ENCODE peak calls at places on chromosomes 11 and 22, in ten cellular contexts. One of them, this sample, is unnamed.

GRCh38 chr22:47382164-47382890 is 619.9 kb downstream of the TBC1D22A start:
- DNase-seq in cardiac fibroblast: no peak
- DNase-seq in brain microvascular endothelial cell: no peak
- DNase-seq in AG09319: no peak
- DNase-seq in left ventricle myocardium inferior: no peak
- DNase-seq in tibial nerve: no peak
- DNase-seq in fibroblast of mammary gland: no peak
- DNase-seq in thoracic aorta: no peak
- DNase-seq in astrocyte: no peak
- DNase-seq in A673: no peak
- DNase-seq in this sample: no peak

GRCh38 chr11:36211735-36212430 is 77.3 kb downstream of the COMMD9 start:
- DNase-seq in fibroblast of mammary gland: no peak
- DNase-seq in AG09319: no peak
- DNase-seq in thoracic aorta: no peak
- DNase-seq in A673: no peak
- DNase-seq in tibial nerve: no peak
- DNase-seq in cardiac fibroblast: no peak
- DNase-seq in left ventricle myocardium inferior: no peak
- DNase-seq in astrocyte: no peak
- DNase-seq in brain microvascular endothelial cell: no peak
- DNase-seq in this sample: no peak

GRCh38 chr22:44535362-44536095 is 37.5 kb upstream of the RTL6 start:
- DNase-seq in fibroblast of mammary gland: no peak
- DNase-seq in brain microvascular endothelial cell: no peak
- DNase-seq in A673: no peak
- DNase-seq in thoracic aorta: no peak
- DNase-seq in tibial nerve: no peak
- DNase-seq in AG09319: no peak
- DNase-seq in astrocyte: no peak
- DNase-seq in left ventricle myocardium inferior: no peak
- DNase-seq in cardiac fibroblast: no peak
- DNase-seq in this sample: no peak

GRCh38 chr11:120384476-120384875 is 48.3 kb downstream of the ARHGEF12 start:
- DNase-seq in thoracic aorta: no peak
- DNase-seq in brain microvascular endothelial cell: no peak
- DNase-seq in left ventricle myocardium inferior: no peak
- DNase-seq in cardiac fibroblast: no peak
- DNase-seq in astrocyte: no peak
- DNase-seq in fibroblast of mammary gland: no peak
- DNase-seq in tibial nerve: no peak
- DNase-seq in AG09319: peak; percentile 37
- DNase-seq in A673: no peak
- DNase-seq in this sample: no peak

GRCh38 chr11:117026593-117027330 is 71.5 kb downstream of the SIK3 start:
- DNase-seq in astrocyte: peak; percentile 89
- DNase-seq in tibial nerve: no peak
- DNase-seq in fibroblast of mammary gland: peak; percentile 94
- DNase-seq in left ventricle myocardium inferior: no peak
- DNase-seq in brain microvascular endothelial cell: peak; percentile 52
- DNase-seq in cardiac fibroblast: peak; percentile 91
- DNase-seq in AG09319: no peak
- DNase-seq in A673: peak; percentile 80
- DNase-seq in thoracic aorta: no peak
- DNase-seq in this sample: peak; percentile 24

GRCh38 chr11:126978155-126978554 is 22.4 kb downstream of the KIRREL3 start:
- DNase-seq in A673: no peak
- DNase-seq in tibial nerve: no peak
- DNase-seq in brain microvascular endothelial cell: no peak
- DNase-seq in left ventricle myocardium inferior: no peak
- DNase-seq in fibroblast of mammary gland: no peak
- DNase-seq in astrocyte: no peak
- DNase-seq in AG09319: no peak
- DNase-seq in thoracic aorta: no peak
- DNase-seq in cardiac fibroblast: no peak
- DNase-seq in this sample: no peak

GRCh38 chr22:44884968-44885805 is 124.6 kb downstream of the PHF21B start:
- DNase-seq in left ventricle myocardium inferior: no peak
- DNase-seq in AG09319: no peak
- DNase-seq in astrocyte: no peak
- DNase-seq in brain microvascular endothelial cell: no peak
- DNase-seq in tibial nerve: no peak
- DNase-seq in thoracic aorta: no peak
- DNase-seq in A673: no peak
- DNase-seq in fibroblast of mammary gland: no peak
- DNase-seq in cardiac fibroblast: no peak
- DNase-seq in this sample: no peak

GRCh38 chr11:43943357-43943930 is 1.0 kb downstream of the C11orf96 start:
- DNase-seq in left ventricle myocardium inferior: no peak
- DNase-seq in fibroblast of mammary gland: no peak
- DNase-seq in astrocyte: no peak
- DNase-seq in thoracic aorta: no peak
- DNase-seq in A673: peak; percentile 47
- DNase-seq in cardiac fibroblast: peak; percentile 35
- DNase-seq in tibial nerve: no peak
- DNase-seq in AG09319: no peak
- DNase-seq in brain microvascular endothelial cell: peak; percentile 14
- DNase-seq in this sample: no peak

GRCh38 chr11:86313793-86314192 is 11.8 kb downstream of the HIKESHI start:
- DNase-seq in fibroblast of mammary gland: no peak
- DNase-seq in brain microvascular endothelial cell: no peak
- DNase-seq in cardiac fibroblast: no peak
- DNase-seq in astrocyte: no peak
- DNase-seq in thoracic aorta: no peak
- DNase-seq in tibial nerve: no peak
- DNase-seq in A673: no peak
- DNase-seq in left ventricle myocardium inferior: no peak
- DNase-seq in AG09319: no peak
- DNase-seq in this sample: no peak

GRCh38 chr22:43515411-43515810 is 103.6 kb downstream of the MPPED1 start:
- DNase-seq in thoracic aorta: no peak
- DNase-seq in tibial nerve: no peak
- DNase-seq in astrocyte: no peak
- DNase-seq in AG09319: no peak
- DNase-seq in brain microvascular endothelial cell: no peak
- DNase-seq in cardiac fibroblast: no peak
- DNase-seq in fibroblast of mammary gland: no peak
- DNase-seq in A673: no peak
- DNase-seq in left ventricle myocardium inferior: no peak
- DNase-seq in this sample: no peak

GRCh38 chr11:47443028-47443700 is 5.8 kb downstream of the RAPSN start:
- DNase-seq in AG09319: no peak
- DNase-seq in fibroblast of mammary gland: no peak
- DNase-seq in cardiac fibroblast: no peak
- DNase-seq in astrocyte: no peak
- DNase-seq in left ventricle myocardium inferior: no peak
- DNase-seq in thoracic aorta: no peak
- DNase-seq in brain microvascular endothelial cell: no peak
- DNase-seq in tibial nerve: no peak
- DNase-seq in A673: peak; percentile 50
- DNase-seq in this sample: peak; percentile 23

GRCh38 chr11:43576834-43577521 is 103.6 kb upstream of the HSD17B12 start:
- DNase-seq in AG09319: no peak
- DNase-seq in thoracic aorta: no peak
- DNase-seq in brain microvascular endothelial cell: peak; percentile 43
- DNase-seq in left ventricle myocardium inferior: peak; percentile 35
- DNase-seq in fibroblast of mammary gland: peak; percentile 64
- DNase-seq in A673: peak; percentile 88
- DNase-seq in astrocyte: peak; percentile 23
- DNase-seq in tibial nerve: peak; percentile 26
- DNase-seq in cardiac fibroblast: peak; percentile 62
- DNase-seq in this sample: peak; percentile 56

GRCh38 chr22:36325163-36326031 is 62.4 kb downstream of the MYH9 start:
- DNase-seq in left ventricle myocardium inferior: no peak
- DNase-seq in astrocyte: peak; percentile 98
- DNase-seq in A673: no peak
- DNase-seq in thoracic aorta: peak; percentile 82
- DNase-seq in brain microvascular endothelial cell: peak; percentile 75
- DNase-seq in AG09319: peak; percentile 88
- DNase-seq in tibial nerve: peak; percentile 82
- DNase-seq in fibroblast of mammary gland: peak; percentile 95
- DNase-seq in cardiac fibroblast: peak; percentile 98
- DNase-seq in this sample: no peak

GRCh38 chr11:34358258-34358665 is 452 bp upstream of the ABTB2 start:
- DNase-seq in A673: peak; percentile 97
- DNase-seq in brain microvascular endothelial cell: no peak
- DNase-seq in thoracic aorta: peak; percentile 13
- DNase-seq in astrocyte: peak; percentile 64
- DNase-seq in fibroblast of mammary gland: peak; percentile 47
- DNase-seq in tibial nerve: peak; percentile 33
- DNase-seq in left ventricle myocardium inferior: peak; percentile 58
- DNase-seq in AG09319: no peak
- DNase-seq in cardiac fibroblast: peak; percentile 62
- DNase-seq in this sample: no peak

GRCh38 chr22:31128156-31128555 is 5.4 kb downstream of the INPP5J start:
- DNase-seq in astrocyte: no peak
- DNase-seq in brain microvascular endothelial cell: no peak
- DNase-seq in thoracic aorta: no peak
- DNase-seq in A673: no peak
- DNase-seq in AG09319: no peak
- DNase-seq in fibroblast of mammary gland: no peak
- DNase-seq in cardiac fibroblast: no peak
- DNase-seq in left ventricle myocardium inferior: no peak
- DNase-seq in tibial nerve: no peak
- DNase-seq in this sample: no peak
- TF ChIP-seq CTCF in astrocyte: no peak
- TF ChIP-seq CTCF in brain microvascular endothelial cell: no peak
- TF ChIP-seq CTCF in thoracic aorta: no peak
- TF ChIP-seq CTCF in A673: no peak
- TF ChIP-seq CTCF in AG09319: no peak
- TF ChIP-seq CTCF in fibroblast of mammary gland: no peak
- TF ChIP-seq CTCF in cardiac fibroblast: no peak
- TF ChIP-seq CTCF in left ventricle myocardium inferior: no peak
- TF ChIP-seq CTCF in tibial nerve: no peak
- TF ChIP-seq CTCF in this sample: no peak

GRCh38 chr11:115217726-115218311 is 286.4 kb downstream of the CADM1 start:
- DNase-seq in brain microvascular endothelial cell: no peak
- DNase-seq in fibroblast of mammary gland: no peak
- DNase-seq in left ventricle myocardium inferior: no peak
- DNase-seq in thoracic aorta: no peak
- DNase-seq in A673: no peak
- DNase-seq in astrocyte: peak; percentile 53
- DNase-seq in cardiac fibroblast: no peak
- DNase-seq in tibial nerve: no peak
- DNase-seq in AG09319: no peak
- DNase-seq in this sample: no peak
- TF ChIP-seq CTCF in brain microvascular endothelial cell: no peak
- TF ChIP-seq CTCF in fibroblast of mammary gland: no peak
- TF ChIP-seq CTCF in left ventricle myocardium inferior: no peak
- TF ChIP-seq CTCF in thoracic aorta: no peak
- TF ChIP-seq CTCF in A673: no peak
- TF ChIP-seq CTCF in astrocyte: no peak
- TF ChIP-seq CTCF in cardiac fibroblast: no peak
- TF ChIP-seq CTCF in tibial nerve: no peak
- TF ChIP-seq CTCF in AG09319: no peak
- TF ChIP-seq CTCF in this sample: no peak

GRCh38 chr11:82041764-82042163 is 691.9 kb downstream of the FAM181B start:
- DNase-seq in astrocyte: no peak
- DNase-seq in left ventricle myocardium inferior: no peak
- DNase-seq in tibial nerve: no peak
- DNase-seq in AG09319: no peak
- DNase-seq in thoracic aorta: no peak
- DNase-seq in cardiac fibroblast: no peak
- DNase-seq in fibroblast of mammary gland: no peak
- DNase-seq in brain microvascular endothelial cell: no peak
- DNase-seq in A673: no peak
- DNase-seq in this sample: no peak

GRCh38 chr11:82043316-82043715 is 690.3 kb downstream of the FAM181B start:
- DNase-seq in cardiac fibroblast: no peak
- DNase-seq in AG09319: no peak
- DNase-seq in left ventricle myocardium inferior: no peak
- DNase-seq in A673: no peak
- DNase-seq in astrocyte: peak; percentile 10
- DNase-seq in fibroblast of mammary gland: no peak
- DNase-seq in tibial nerve: no peak
- DNase-seq in thoracic aorta: no peak
- DNase-seq in brain microvascular endothelial cell: no peak
- DNase-seq in this sample: no peak

DNA sequence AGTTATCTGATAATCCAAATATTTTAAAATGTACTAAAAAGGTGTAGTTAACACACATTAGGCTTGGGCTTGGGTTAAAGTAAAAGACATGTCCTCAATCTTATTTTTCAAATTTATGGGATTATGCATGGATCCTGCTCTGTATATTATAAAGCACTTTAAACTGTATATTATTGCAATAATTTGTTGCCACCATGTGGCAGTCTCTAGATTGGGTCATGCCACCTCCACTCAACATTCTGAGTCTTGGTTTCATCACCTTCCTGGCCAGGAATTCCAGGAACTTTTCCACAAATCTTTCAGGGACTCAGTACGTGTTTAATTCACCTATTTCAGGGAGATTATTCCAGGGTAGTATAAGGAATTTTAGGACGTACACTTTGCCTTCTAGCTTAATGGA is 695.5 kb downstream of the FAM181B start:
- DNase-seq in fibroblast of mammary gland: no peak
- DNase-seq in cardiac fibroblast: no peak
- DNase-seq in brain microvascular endothelial cell: no peak
- DNase-seq in tibial nerve: no peak
- DNase-seq in A673: no peak
- DNase-seq in AG09319: no peak
- DNase-seq in left ventricle myocardium inferior: no peak
- DNase-seq in astrocyte: no peak
- DNase-seq in thoracic aorta: no peak
- DNase-seq in this sample: no peak
- TF ChIP-seq CTCF in fibroblast of mammary gland: no peak
- TF ChIP-seq CTCF in cardiac fibroblast: no peak
- TF ChIP-seq CTCF in brain microvascular endothelial cell: no peak
- TF ChIP-seq CTCF in tibial nerve: no peak
- TF ChIP-seq CTCF in A673: peak; percentile 48
- TF ChIP-seq CTCF in AG09319: no peak
- TF ChIP-seq CTCF in left ventricle myocardium inferior: no peak
- TF ChIP-seq CTCF in astrocyte: no peak
- TF ChIP-seq CTCF in thoracic aorta: no peak
- TF ChIP-seq CTCF in this sample: no peak

DNA sequence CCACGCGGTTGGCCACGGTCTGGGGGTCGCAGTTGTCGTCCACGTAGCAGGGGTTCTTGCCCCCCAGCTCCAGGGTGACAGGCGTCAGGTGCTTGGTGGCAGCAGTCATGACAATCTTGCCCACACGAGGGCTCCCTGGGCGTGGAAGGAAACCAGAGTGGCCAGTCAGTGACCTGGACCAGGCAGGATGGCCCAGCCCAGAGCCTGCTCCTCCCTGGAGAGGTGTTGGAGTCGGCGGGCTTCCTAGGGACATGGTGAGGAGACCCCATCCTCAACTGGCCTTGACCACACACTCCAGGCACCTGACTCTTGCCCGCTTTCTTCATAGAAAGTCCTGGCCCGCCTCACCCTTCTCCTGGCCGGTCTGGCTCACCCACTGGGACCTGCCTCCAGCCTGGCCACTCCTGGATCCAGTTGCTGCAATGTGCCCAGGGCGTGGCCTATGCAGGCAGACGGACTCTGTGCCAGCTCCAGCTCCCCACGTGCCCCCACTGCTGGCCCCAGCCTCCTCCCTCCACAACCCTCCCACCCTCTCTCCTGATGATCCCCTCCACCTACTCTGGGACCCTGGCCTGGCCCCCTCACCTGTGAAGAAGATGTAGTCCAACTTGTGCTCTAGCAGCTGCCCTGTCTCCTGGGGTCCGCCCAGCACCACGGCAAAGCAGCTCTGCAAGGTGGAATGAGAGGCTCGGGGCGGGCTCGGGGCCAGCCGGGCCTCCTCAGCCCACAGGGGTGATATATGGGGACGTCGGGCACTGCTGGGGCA is 8.7 kb downstream of the ALDH3B2 start:
- DNase-seq in astrocyte: no peak
- DNase-seq in tibial nerve: no peak
- DNase-seq in thoracic aorta: no peak
- DNase-seq in fibroblast of mammary gland: no peak
- DNase-seq in A673: no peak
- DNase-seq in AG09319: no peak
- DNase-seq in left ventricle myocardium inferior: no peak
- DNase-seq in cardiac fibroblast: no peak
- DNase-seq in brain microvascular endothelial cell: no peak
- DNase-seq in this sample: no peak
- TF ChIP-seq CTCF in astrocyte: no peak
- TF ChIP-seq CTCF in tibial nerve: no peak
- TF ChIP-seq CTCF in thoracic aorta: no peak
- TF ChIP-seq CTCF in fibroblast of mammary gland: no peak
- TF ChIP-seq CTCF in A673: no peak
- TF ChIP-seq CTCF in AG09319: no peak
- TF ChIP-seq CTCF in left ventricle myocardium inferior: peak; percentile 53
- TF ChIP-seq CTCF in cardiac fibroblast: no peak
- TF ChIP-seq CTCF in brain microvascular endothelial cell: no peak
- TF ChIP-seq CTCF in this sample: no peak